ENCODE peak calls at places on chromosomes 3 and 15, in six cellular contexts. R, C, F, U, Q and E are unnamed samples.

GRCh38 chr3:171904829-171905228 is 61.7 kb downstream of the TMEM212 start:
- DNase-seq in R (peak; percentile 7), Q (peak; percentile 41), C (no peak), F (no peak), U (no peak), E (no peak)

GRCh38 chr3:71389191-71389590 is 194.3 kb downstream of the FOXP1 start:
- DNase-seq in Q (no peak), C (no peak), R (no peak), U (no peak), F (no peak), E (no peak)

GRCh38 chr3:176431986-176432385 is 765.3 kb downstream of the TBL1XR1 start:
- DNase-seq in C (no peak), R (no peak), U (no peak), Q (peak; percentile 34), F (no peak), E (no peak)

GRCh38 chr3:107392549-107393165 is 15.4 kb downstream of the CCDC54 start:
- DNase-seq in Q (peak; percentile 63), C (no peak), R (peak; percentile 33), U (no peak), F (no peak), E (no peak)

GRCh38 chr3:134378818-134379217 is 4.6 kb upstream of the AMOTL2 start:
- DNase-seq in U (no peak), F (no peak), R (no peak), C (no peak), Q (no peak), E (no peak)

GRCh38 chr15:73196113-73196512 is 143.8 kb downstream of the NEO1 start:
- DNase-seq in R (no peak), C (no peak), Q (peak; percentile 10), F (no peak), U (peak; percentile 91), E (no peak)

GRCh38 chr3:52890735-52891134 is 6.6 kb downstream of the STIMATE start:
- DNase-seq in F (no peak), C (no peak), Q (peak; percentile 24), U (no peak), R (no peak), E (no peak)

GRCh38 chr3:159929181-159929893 is 59.3 kb upstream of the IL12A start:
- DNase-seq in C (no peak), F (no peak), Q (peak; percentile 93), R (peak; percentile 60), U (peak; percentile 4), E (no peak)

GRCh38 chr3:112814256-112814655 is 32.4 kb downstream of the CD200R1L start:
- DNase-seq in F (peak; percentile 25), Q (peak; percentile 71), R (peak; percentile 56), U (no peak), C (no peak), E (no peak)

GRCh38 chr3:125186261-125186770 is 26.2 kb downstream of the SLC12A8 start:
- DNase-seq in C (no peak), F (no peak), Q (no peak), R (peak; percentile 60), U (peak; percentile 25), E (no peak)